ENCODE peak calls at places on chromosome 9, in nine cellular contexts. M is cardiac fibroblast, R is mucosa of gallbladder, E is ovary, Y is A172, P is stomach, X is astrocyte of the spinal cord, T is Kasumi-1, L is Right ventricle myocardium inferior. B is an unnamed sample.

GRCh38 chr9:4102078-4102477 is 197.8 kb downstream of the GLIS3 start:
- DNase-seq in M (peak; percentile 26), R (no peak), E (no peak), Y (no peak), P (no peak), X (no peak), T (no peak), L (no peak), B (no peak)

GRCh38 chr9:27276182-27277030 is 20.5 kb downstream of the EQTN start:
- DNase-seq in M (peak; percentile 74), R (no peak), E (no peak), Y (peak; percentile 55), P (no peak), X (peak; percentile 78), T (peak; percentile 48), L (no peak), B (peak; percentile 50)

GRCh38 chr9:38144421-38144820 is 75.4 kb upstream of the SHB start:
- DNase-seq in M (no peak), R (no peak), E (no peak), Y (peak; percentile 60), P (no peak), X (peak; percentile 38), T (no peak), L (no peak), B (no peak)

GRCh38 chr9:99169982-99170761 is 51.6 kb downstream of the ALG2 start:
- DNase-seq in M (no peak), R (no peak), E (no peak), Y (no peak), P (no peak), X (no peak), T (no peak), L (no peak), B (no peak)

GRCh38 chr9:33106827-33107621 is 30.6 kb upstream of the SMU1 start:
- DNase-seq in M (peak; percentile 92), R (peak; percentile 29), E (no peak), Y (peak; percentile 69), P (peak; percentile 45), X (peak; percentile 91), T (no peak), L (no peak), B (no peak)

GRCh38 chr9:111095423-111095822 is 57.2 kb upstream of the LPAR1 start:
- DNase-seq in M (peak; percentile 14), R (no peak), E (no peak), Y (no peak), P (no peak), X (no peak), T (no peak), L (no peak), B (no peak)

GRCh38 chr9:129500166-129500862 is 120.6 kb downstream of the C9orf50 start:
- DNase-seq in M (peak; percentile 59), R (no peak), E (peak; percentile 72), Y (no peak), P (no peak), X (peak; percentile 89), T (no peak), L (peak; percentile 62), B (no peak)

GRCh38 chr9:123669355-123669754 is 260.6 kb downstream of the DENND1A start:
- DNase-seq in M (no peak), R (no peak), E (no peak), Y (no peak), P (no peak), X (no peak), T (no peak), L (no peak), B (no peak)

GRCh38 chr9:26326473-26327044 is 566.0 kb downstream of the CAAP1 start:
- DNase-seq in M (peak; percentile 81), R (peak; percentile 35), E (no peak), Y (peak; percentile 78), P (no peak), X (peak; percentile 78), T (peak; percentile 38), L (no peak), B (peak; percentile 62)